ENCODE peak calls at places on chromosome 13, in ten cellular contexts. One of them, this sample, is unnamed.

GRCh38 chr13:32811297-32811800 is 204.9 kb upstream of the KL start:
- DNase-seq in stimulated activated CD4-positive, alpha-beta T cell treated with anti-CD3 and anti-CD28 coated beads, Interleukin-2, amount 100 ng/mL, for 24 hours: no peak
- DNase-seq in ACHN: no peak
- DNase-seq in RWPE2: no peak
- DNase-seq in aorta: no peak
- DNase-seq in lower leg skin: no peak
- DNase-seq in activated CD4-positive, alpha-beta T cell treated with anti-CD3 and anti-CD28 coated beads, Interleukin-2, amount 50 U/mL, for 24 hours: no peak
- DNase-seq in cardiac muscle cell: no peak
- DNase-seq in CD8-positive, alpha-beta T cell: no peak
- DNase-seq in nucleus accumbens: no peak
- DNase-seq in this sample: peak; percentile 35

GRCh38 chr13:102197193-102197592 is 204.7 kb downstream of the FGF14 start:
- DNase-seq in activated CD4-positive, alpha-beta T cell treated with anti-CD3 and anti-CD28 coated beads, Interleukin-2, amount 50 U/mL, for 24 hours: no peak
- DNase-seq in nucleus accumbens: no peak
- DNase-seq in aorta: no peak
- DNase-seq in CD8-positive, alpha-beta T cell: no peak
- DNase-seq in cardiac muscle cell: no peak
- DNase-seq in lower leg skin: no peak
- DNase-seq in ACHN: peak; percentile 27
- DNase-seq in stimulated activated CD4-positive, alpha-beta T cell treated with anti-CD3 and anti-CD28 coated beads, Interleukin-2, amount 100 ng/mL, for 24 hours: no peak
- DNase-seq in RWPE2: no peak
- DNase-seq in this sample: no peak

GRCh38 chr13:43293561-43293960 is 270.2 kb downstream of the DNAJC15 start:
- DNase-seq in activated CD4-positive, alpha-beta T cell treated with anti-CD3 and anti-CD28 coated beads, Interleukin-2, amount 50 U/mL, for 24 hours: no peak
- DNase-seq in stimulated activated CD4-positive, alpha-beta T cell treated with anti-CD3 and anti-CD28 coated beads, Interleukin-2, amount 100 ng/mL, for 24 hours: no peak
- DNase-seq in ACHN: no peak
- DNase-seq in aorta: no peak
- DNase-seq in nucleus accumbens: no peak
- DNase-seq in cardiac muscle cell: no peak
- DNase-seq in lower leg skin: no peak
- DNase-seq in CD8-positive, alpha-beta T cell: no peak
- DNase-seq in RWPE2: no peak
- DNase-seq in this sample: no peak

GRCh38 chr13:45838171-45838745 is 13.3 kb downstream of the SIAH3 start:
- DNase-seq in CD8-positive, alpha-beta T cell: no peak
- DNase-seq in cardiac muscle cell: no peak
- DNase-seq in activated CD4-positive, alpha-beta T cell treated with anti-CD3 and anti-CD28 coated beads, Interleukin-2, amount 50 U/mL, for 24 hours: no peak
- DNase-seq in nucleus accumbens: no peak
- DNase-seq in ACHN: no peak
- DNase-seq in lower leg skin: no peak
- DNase-seq in RWPE2: no peak
- DNase-seq in aorta: no peak
- DNase-seq in stimulated activated CD4-positive, alpha-beta T cell treated with anti-CD3 and anti-CD28 coated beads, Interleukin-2, amount 100 ng/mL, for 24 hours: no peak
- DNase-seq in this sample: no peak

GRCh38 chr13:43448605-43449004 is 338.2 kb downstream of the ENOX1 start:
- DNase-seq in CD8-positive, alpha-beta T cell: no peak
- DNase-seq in stimulated activated CD4-positive, alpha-beta T cell treated with anti-CD3 and anti-CD28 coated beads, Interleukin-2, amount 100 ng/mL, for 24 hours: no peak
- DNase-seq in nucleus accumbens: peak; percentile 20
- DNase-seq in aorta: no peak
- DNase-seq in lower leg skin: no peak
- DNase-seq in RWPE2: no peak
- DNase-seq in cardiac muscle cell: no peak
- DNase-seq in ACHN: no peak
- DNase-seq in activated CD4-positive, alpha-beta T cell treated with anti-CD3 and anti-CD28 coated beads, Interleukin-2, amount 50 U/mL, for 24 hours: no peak
- DNase-seq in this sample: no peak

GRCh38 chr13:49256841-49257240 is 9.1 kb downstream of the CDADC1 start:
- DNase-seq in ACHN: no peak
- DNase-seq in activated CD4-positive, alpha-beta T cell treated with anti-CD3 and anti-CD28 coated beads, Interleukin-2, amount 50 U/mL, for 24 hours: no peak
- DNase-seq in RWPE2: no peak
- DNase-seq in CD8-positive, alpha-beta T cell: no peak
- DNase-seq in cardiac muscle cell: peak; percentile 23
- DNase-seq in lower leg skin: no peak
- DNase-seq in aorta: no peak
- DNase-seq in stimulated activated CD4-positive, alpha-beta T cell treated with anti-CD3 and anti-CD28 coated beads, Interleukin-2, amount 100 ng/mL, for 24 hours: no peak
- DNase-seq in nucleus accumbens: no peak
- DNase-seq in this sample: no peak

GRCh38 chr13:71218960-71219359 is 648.0 kb downstream of the DACH1 start:
- DNase-seq in RWPE2: no peak
- DNase-seq in aorta: no peak
- DNase-seq in cardiac muscle cell: no peak
- DNase-seq in CD8-positive, alpha-beta T cell: no peak
- DNase-seq in ACHN: peak; percentile 4
- DNase-seq in stimulated activated CD4-positive, alpha-beta T cell treated with anti-CD3 and anti-CD28 coated beads, Interleukin-2, amount 100 ng/mL, for 24 hours: no peak
- DNase-seq in lower leg skin: no peak
- DNase-seq in nucleus accumbens: no peak
- DNase-seq in activated CD4-positive, alpha-beta T cell treated with anti-CD3 and anti-CD28 coated beads, Interleukin-2, amount 50 U/mL, for 24 hours: no peak
- DNase-seq in this sample: no peak

GRCh38 chr13:75173457-75174356 is 308.3 kb downstream of the TBC1D4 start:
- DNase-seq in CD8-positive, alpha-beta T cell: no peak
- DNase-seq in nucleus accumbens: no peak
- DNase-seq in activated CD4-positive, alpha-beta T cell treated with anti-CD3 and anti-CD28 coated beads, Interleukin-2, amount 50 U/mL, for 24 hours: no peak
- DNase-seq in ACHN: no peak
- DNase-seq in aorta: no peak
- DNase-seq in cardiac muscle cell: no peak
- DNase-seq in RWPE2: no peak
- DNase-seq in lower leg skin: no peak
- DNase-seq in stimulated activated CD4-positive, alpha-beta T cell treated with anti-CD3 and anti-CD28 coated beads, Interleukin-2, amount 100 ng/mL, for 24 hours: no peak
- DNase-seq in this sample: no peak

GRCh38 chr13:97912139-97912535 is 41.3 kb upstream of the IPO5 start:
- DNase-seq in cardiac muscle cell: no peak
- DNase-seq in activated CD4-positive, alpha-beta T cell treated with anti-CD3 and anti-CD28 coated beads, Interleukin-2, amount 50 U/mL, for 24 hours: no peak
- DNase-seq in ACHN: no peak
- DNase-seq in CD8-positive, alpha-beta T cell: no peak
- DNase-seq in aorta: no peak
- DNase-seq in lower leg skin: no peak
- DNase-seq in RWPE2: no peak
- DNase-seq in stimulated activated CD4-positive, alpha-beta T cell treated with anti-CD3 and anti-CD28 coated beads, Interleukin-2, amount 100 ng/mL, for 24 hours: no peak
- DNase-seq in nucleus accumbens: no peak
- DNase-seq in this sample: no peak